ENCODE peak calls at places on chromosomes 16 and 17, in eight cellular contexts. One of them, this sample, is unnamed.

GRCh38 chr17:9021985-9022552 is 759 bp downstream of the NTN1 start:
- DNase-seq in amniotic stem cell: no peak
- DNase-seq in foreskin fibroblast: peak
- DNase-seq in activated CD4-positive, CD25-positive, alpha-beta regulatory T cell treated with anti-CD3 and anti-CD28 coated beads, Interleukin-2, amount 50 U/mL, for 72 hours: peak
- DNase-seq in Calu3: no peak
- DNase-seq in heart left ventricle: peak
- DNase-seq in NCI-H1436 treated with DMSO at 0.1 percent for 48 hours: no peak
- DNase-seq in ELF-1: peak
- DNase-seq in this sample: no peak

GRCh38 chr16:52069866-52070265 is 477.1 kb downstream of the TOX3 start:
- DNase-seq in foreskin fibroblast: no peak
- DNase-seq in activated CD4-positive, CD25-positive, alpha-beta regulatory T cell treated with anti-CD3 and anti-CD28 coated beads, Interleukin-2, amount 50 U/mL, for 72 hours: no peak
- DNase-seq in Calu3: peak
- DNase-seq in heart left ventricle: no peak
- DNase-seq in NCI-H1436 treated with DMSO at 0.1 percent for 48 hours: no peak
- DNase-seq in ELF-1: peak
- DNase-seq in amniotic stem cell: no peak
- DNase-seq in this sample: peak

GRCh38 chr17:70327723-70328122 is 158.4 kb downstream of the KCNJ2 start:
- DNase-seq in heart left ventricle: no peak
- DNase-seq in foreskin fibroblast: no peak
- DNase-seq in Calu3: no peak
- DNase-seq in activated CD4-positive, CD25-positive, alpha-beta regulatory T cell treated with anti-CD3 and anti-CD28 coated beads, Interleukin-2, amount 50 U/mL, for 72 hours: no peak
- DNase-seq in NCI-H1436 treated with DMSO at 0.1 percent for 48 hours: no peak
- DNase-seq in amniotic stem cell: no peak
- DNase-seq in ELF-1: no peak
- DNase-seq in this sample: peak

GRCh38 chr16:10180771-10181163 is 1.5 kb downstream of the GRIN2A start:
- DNase-seq in NCI-H1436 treated with DMSO at 0.1 percent for 48 hours: no peak
- DNase-seq in foreskin fibroblast: peak
- DNase-seq in heart left ventricle: peak
- DNase-seq in activated CD4-positive, CD25-positive, alpha-beta regulatory T cell treated with anti-CD3 and anti-CD28 coated beads, Interleukin-2, amount 50 U/mL, for 72 hours: no peak
- DNase-seq in Calu3: peak
- DNase-seq in amniotic stem cell: no peak
- DNase-seq in ELF-1: peak
- DNase-seq in this sample: peak

GRCh38 chr16:56513972-56514371 is 5.9 kb downstream of the BBS2 start:
- DNase-seq in heart left ventricle: no peak
- DNase-seq in ELF-1: no peak
- DNase-seq in amniotic stem cell: no peak
- DNase-seq in NCI-H1436 treated with DMSO at 0.1 percent for 48 hours: no peak
- DNase-seq in foreskin fibroblast: peak
- DNase-seq in Calu3: peak
- DNase-seq in activated CD4-positive, CD25-positive, alpha-beta regulatory T cell treated with anti-CD3 and anti-CD28 coated beads, Interleukin-2, amount 50 U/mL, for 72 hours: no peak
- DNase-seq in this sample: peak

GRCh38 chr16:50313596-50314483 is 47.5 kb downstream of the ADCY7 start:
- DNase-seq in Calu3: no peak
- DNase-seq in amniotic stem cell: no peak
- DNase-seq in ELF-1: peak
- DNase-seq in NCI-H1436 treated with DMSO at 0.1 percent for 48 hours: no peak
- DNase-seq in foreskin fibroblast: no peak
- DNase-seq in heart left ventricle: peak
- DNase-seq in activated CD4-positive, CD25-positive, alpha-beta regulatory T cell treated with anti-CD3 and anti-CD28 coated beads, Interleukin-2, amount 50 U/mL, for 72 hours: peak
- DNase-seq in this sample: no peak

GRCh38 chr17:7383742-7384488 is 3.0 kb downstream of the TNK1 start:
- DNase-seq in NCI-H1436 treated with DMSO at 0.1 percent for 48 hours: no peak
- DNase-seq in Calu3: no peak
- DNase-seq in amniotic stem cell: no peak
- DNase-seq in foreskin fibroblast: peak
- DNase-seq in heart left ventricle: peak
- DNase-seq in ELF-1: peak
- DNase-seq in activated CD4-positive, CD25-positive, alpha-beta regulatory T cell treated with anti-CD3 and anti-CD28 coated beads, Interleukin-2, amount 50 U/mL, for 72 hours: peak
- DNase-seq in this sample: no peak

GRCh38 chr17:8225813-8226535 is 15.6 kb upstream of the AURKB start:
- DNase-seq in Calu3: peak
- DNase-seq in NCI-H1436 treated with DMSO at 0.1 percent for 48 hours: no peak
- DNase-seq in foreskin fibroblast: peak
- DNase-seq in heart left ventricle: no peak
- DNase-seq in amniotic stem cell: peak
- DNase-seq in ELF-1: peak
- DNase-seq in activated CD4-positive, CD25-positive, alpha-beta regulatory T cell treated with anti-CD3 and anti-CD28 coated beads, Interleukin-2, amount 50 U/mL, for 72 hours: peak
- DNase-seq in this sample: peak

GRCh38 chr16:16036359-16036792 is 87.0 kb downstream of the ABCC1 start:
- DNase-seq in Calu3: no peak
- DNase-seq in heart left ventricle: no peak
- DNase-seq in activated CD4-positive, CD25-positive, alpha-beta regulatory T cell treated with anti-CD3 and anti-CD28 coated beads, Interleukin-2, amount 50 U/mL, for 72 hours: no peak
- DNase-seq in ELF-1: peak
- DNase-seq in NCI-H1436 treated with DMSO at 0.1 percent for 48 hours: no peak
- DNase-seq in amniotic stem cell: no peak
- DNase-seq in foreskin fibroblast: no peak
- DNase-seq in this sample: no peak

GRCh38 chr16:12723681-12724080 is 80.0 kb downstream of the CPPED1 start:
- DNase-seq in amniotic stem cell: no peak
- DNase-seq in heart left ventricle: no peak
- DNase-seq in NCI-H1436 treated with DMSO at 0.1 percent for 48 hours: no peak
- DNase-seq in activated CD4-positive, CD25-positive, alpha-beta regulatory T cell treated with anti-CD3 and anti-CD28 coated beads, Interleukin-2, amount 50 U/mL, for 72 hours: no peak
- DNase-seq in Calu3: no peak
- DNase-seq in ELF-1: no peak
- DNase-seq in foreskin fibroblast: peak
- DNase-seq in this sample: no peak

GRCh38 chr17:34825102-34825501 is 136.2 kb downstream of the CCT6B start:
- DNase-seq in foreskin fibroblast: no peak
- DNase-seq in NCI-H1436 treated with DMSO at 0.1 percent for 48 hours: no peak
- DNase-seq in activated CD4-positive, CD25-positive, alpha-beta regulatory T cell treated with anti-CD3 and anti-CD28 coated beads, Interleukin-2, amount 50 U/mL, for 72 hours: no peak
- DNase-seq in amniotic stem cell: no peak
- DNase-seq in heart left ventricle: no peak
- DNase-seq in Calu3: no peak
- DNase-seq in ELF-1: no peak
- DNase-seq in this sample: no peak

GRCh38 chr17:68599091-68599872 is 1.9 kb downstream of the FAM20A start:
- DNase-seq in activated CD4-positive, CD25-positive, alpha-beta regulatory T cell treated with anti-CD3 and anti-CD28 coated beads, Interleukin-2, amount 50 U/mL, for 72 hours: no peak
- DNase-seq in foreskin fibroblast: peak
- DNase-seq in ELF-1: no peak
- DNase-seq in Calu3: no peak
- DNase-seq in NCI-H1436 treated with DMSO at 0.1 percent for 48 hours: no peak
- DNase-seq in heart left ventricle: no peak
- DNase-seq in amniotic stem cell: no peak
- DNase-seq in this sample: no peak

GRCh38 chr17:49444384-49444783 is 29.7 kb upstream of the PHB1 start:
- DNase-seq in amniotic stem cell: no peak
- DNase-seq in heart left ventricle: no peak
- DNase-seq in ELF-1: no peak
- DNase-seq in Calu3: no peak
- DNase-seq in activated CD4-positive, CD25-positive, alpha-beta regulatory T cell treated with anti-CD3 and anti-CD28 coated beads, Interleukin-2, amount 50 U/mL, for 72 hours: no peak
- DNase-seq in NCI-H1436 treated with DMSO at 0.1 percent for 48 hours: no peak
- DNase-seq in foreskin fibroblast: no peak
- DNase-seq in this sample: no peak

GRCh38 chr17:80471922-80472321 is 4.5 kb downstream of the NPTX1 start:
- DNase-seq in foreskin fibroblast: no peak
- DNase-seq in activated CD4-positive, CD25-positive, alpha-beta regulatory T cell treated with anti-CD3 and anti-CD28 coated beads, Interleukin-2, amount 50 U/mL, for 72 hours: no peak
- DNase-seq in heart left ventricle: no peak
- DNase-seq in NCI-H1436 treated with DMSO at 0.1 percent for 48 hours: no peak
- DNase-seq in amniotic stem cell: no peak
- DNase-seq in ELF-1: no peak
- DNase-seq in Calu3: no peak
- DNase-seq in this sample: no peak

GRCh38 chr17:1493291-1493980 is 950 bp upstream of the MYO1C start:
- DNase-seq in amniotic stem cell: no peak
- DNase-seq in NCI-H1436 treated with DMSO at 0.1 percent for 48 hours: no peak
- DNase-seq in Calu3: no peak
- DNase-seq in foreskin fibroblast: no peak
- DNase-seq in activated CD4-positive, CD25-positive, alpha-beta regulatory T cell treated with anti-CD3 and anti-CD28 coated beads, Interleukin-2, amount 50 U/mL, for 72 hours: no peak
- DNase-seq in heart left ventricle: peak
- DNase-seq in ELF-1: no peak
- DNase-seq in this sample: no peak

GRCh38 chr17:64226132-64226531 is 36.9 kb downstream of the TEX2 start:
- DNase-seq in heart left ventricle: no peak
- DNase-seq in amniotic stem cell: no peak
- DNase-seq in ELF-1: no peak
- DNase-seq in activated CD4-positive, CD25-positive, alpha-beta regulatory T cell treated with anti-CD3 and anti-CD28 coated beads, Interleukin-2, amount 50 U/mL, for 72 hours: no peak
- DNase-seq in Calu3: no peak
- DNase-seq in foreskin fibroblast: no peak
- DNase-seq in NCI-H1436 treated with DMSO at 0.1 percent for 48 hours: no peak
- DNase-seq in this sample: no peak

GRCh38 chr16:1471569-1472194 is 3.1 kb downstream of the CLCN7 start:
- DNase-seq in foreskin fibroblast: no peak
- DNase-seq in NCI-H1436 treated with DMSO at 0.1 percent for 48 hours: no peak
- DNase-seq in Calu3: no peak
- DNase-seq in heart left ventricle: no peak
- DNase-seq in activated CD4-positive, CD25-positive, alpha-beta regulatory T cell treated with anti-CD3 and anti-CD28 coated beads, Interleukin-2, amount 50 U/mL, for 72 hours: no peak
- DNase-seq in ELF-1: peak
- DNase-seq in amniotic stem cell: no peak
- DNase-seq in this sample: no peak

GRCh38 chr17:32127156-32127897 is 15.0 kb upstream of the RHOT1 start:
- DNase-seq in Calu3: peak
- DNase-seq in NCI-H1436 treated with DMSO at 0.1 percent for 48 hours: peak
- DNase-seq in amniotic stem cell: peak
- DNase-seq in activated CD4-positive, CD25-positive, alpha-beta regulatory T cell treated with anti-CD3 and anti-CD28 coated beads, Interleukin-2, amount 50 U/mL, for 72 hours: peak
- DNase-seq in foreskin fibroblast: peak
- DNase-seq in ELF-1: peak
- DNase-seq in heart left ventricle: peak
- DNase-seq in this sample: peak

GRCh38 chr17:6422654-6423241 is 12.2 kb downstream of the AIPL1 start:
- DNase-seq in activated CD4-positive, CD25-positive, alpha-beta regulatory T cell treated with anti-CD3 and anti-CD28 coated beads, Interleukin-2, amount 50 U/mL, for 72 hours: no peak
- DNase-seq in amniotic stem cell: no peak
- DNase-seq in Calu3: no peak
- DNase-seq in foreskin fibroblast: no peak
- DNase-seq in ELF-1: peak
- DNase-seq in NCI-H1436 treated with DMSO at 0.1 percent for 48 hours: no peak
- DNase-seq in heart left ventricle: no peak
- DNase-seq in this sample: no peak

GRCh38 chr16:65386707-65387106 is 264.8 kb upstream of the CDH11 start:
- DNase-seq in heart left ventricle: no peak
- DNase-seq in activated CD4-positive, CD25-positive, alpha-beta regulatory T cell treated with anti-CD3 and anti-CD28 coated beads, Interleukin-2, amount 50 U/mL, for 72 hours: no peak
- DNase-seq in ELF-1: no peak
- DNase-seq in foreskin fibroblast: no peak
- DNase-seq in Calu3: no peak
- DNase-seq in NCI-H1436 treated with DMSO at 0.1 percent for 48 hours: no peak
- DNase-seq in amniotic stem cell: no peak
- DNase-seq in this sample: no peak

GRCh38 chr16:67430504-67431076 is 331 bp upstream of the HSD11B2 start:
- DNase-seq in ELF-1: peak
- DNase-seq in Calu3: peak
- DNase-seq in foreskin fibroblast: no peak
- DNase-seq in heart left ventricle: no peak
- DNase-seq in amniotic stem cell: no peak
- DNase-seq in NCI-H1436 treated with DMSO at 0.1 percent for 48 hours: no peak
- DNase-seq in activated CD4-positive, CD25-positive, alpha-beta regulatory T cell treated with anti-CD3 and anti-CD28 coated beads, Interleukin-2, amount 50 U/mL, for 72 hours: peak
- DNase-seq in this sample: no peak

GRCh38 chr16:88534731-88535141 is 35.5 kb upstream of the ZC3H18 start:
- DNase-seq in amniotic stem cell: no peak
- DNase-seq in NCI-H1436 treated with DMSO at 0.1 percent for 48 hours: no peak
- DNase-seq in heart left ventricle: no peak
- DNase-seq in Calu3: no peak
- DNase-seq in foreskin fibroblast: peak
- DNase-seq in ELF-1: no peak
- DNase-seq in activated CD4-positive, CD25-positive, alpha-beta regulatory T cell treated with anti-CD3 and anti-CD28 coated beads, Interleukin-2, amount 50 U/mL, for 72 hours: no peak
- DNase-seq in this sample: no peak

GRCh38 chr17:77418609-77419008 is 277.8 kb downstream of the SEC14L1 start:
- DNase-seq in foreskin fibroblast: no peak
- DNase-seq in amniotic stem cell: no peak
- DNase-seq in activated CD4-positive, CD25-positive, alpha-beta regulatory T cell treated with anti-CD3 and anti-CD28 coated beads, Interleukin-2, amount 50 U/mL, for 72 hours: no peak
- DNase-seq in ELF-1: no peak
- DNase-seq in NCI-H1436 treated with DMSO at 0.1 percent for 48 hours: no peak
- DNase-seq in Calu3: no peak
- DNase-seq in heart left ventricle: no peak
- DNase-seq in this sample: no peak

GRCh38 chr16:88634141-88634993 is 4.0 kb upstream of the IL17C start:
- DNase-seq in NCI-H1436 treated with DMSO at 0.1 percent for 48 hours: no peak
- DNase-seq in foreskin fibroblast: peak
- DNase-seq in ELF-1: peak
- DNase-seq in heart left ventricle: peak
- DNase-seq in activated CD4-positive, CD25-positive, alpha-beta regulatory T cell treated with anti-CD3 and anti-CD28 coated beads, Interleukin-2, amount 50 U/mL, for 72 hours: peak
- DNase-seq in amniotic stem cell: peak
- DNase-seq in Calu3: no peak
- DNase-seq in this sample: no peak

GRCh38 chr17:17508019-17508535 is 11.9 kb upstream of the RASD1 start:
- DNase-seq in amniotic stem cell: no peak
- DNase-seq in ELF-1: no peak
- DNase-seq in activated CD4-positive, CD25-positive, alpha-beta regulatory T cell treated with anti-CD3 and anti-CD28 coated beads, Interleukin-2, amount 50 U/mL, for 72 hours: no peak
- DNase-seq in Calu3: no peak
- DNase-seq in NCI-H1436 treated with DMSO at 0.1 percent for 48 hours: no peak
- DNase-seq in foreskin fibroblast: no peak
- DNase-seq in heart left ventricle: no peak
- DNase-seq in this sample: peak

GRCh38 chr16:13958438-13958837 is 38.5 kb downstream of the ERCC4 start:
- DNase-seq in activated CD4-positive, CD25-positive, alpha-beta regulatory T cell treated with anti-CD3 and anti-CD28 coated beads, Interleukin-2, amount 50 U/mL, for 72 hours: no peak
- DNase-seq in ELF-1: no peak
- DNase-seq in foreskin fibroblast: no peak
- DNase-seq in NCI-H1436 treated with DMSO at 0.1 percent for 48 hours: no peak
- DNase-seq in heart left ventricle: no peak
- DNase-seq in amniotic stem cell: no peak
- DNase-seq in Calu3: no peak
- DNase-seq in this sample: no peak

GRCh38 chr16:25066747-25067631 is 44.6 kb upstream of the LCMT1 start:
- DNase-seq in activated CD4-positive, CD25-positive, alpha-beta regulatory T cell treated with anti-CD3 and anti-CD28 coated beads, Interleukin-2, amount 50 U/mL, for 72 hours: peak
- DNase-seq in foreskin fibroblast: peak
- DNase-seq in heart left ventricle: peak
- DNase-seq in Calu3: peak
- DNase-seq in ELF-1: peak
- DNase-seq in amniotic stem cell: peak
- DNase-seq in NCI-H1436 treated with DMSO at 0.1 percent for 48 hours: no peak
- DNase-seq in this sample: peak

This sample was measured in NCI-H524.